ENCODE peak calls at places on chromosomes 4 and X, in six cellular contexts. One of them, this sample, is unnamed.

GRCh38 chr4:92501456-92501855 is 197.7 kb downstream of the GRID2 start:
- DNase-seq in mucosa of descending colon: no peak
- DNase-seq in heart right ventricle: no peak
- DNase-seq in caudate nucleus: no peak
- DNase-seq in NCI-H2081: no peak
- DNase-seq in OCI-M1: no peak
- DNase-seq in this sample: no peak

GRCh38 chrX:78712381-78712780 is 35.1 kb upstream of the LPAR4 start:
- DNase-seq in OCI-M1: no peak
- DNase-seq in heart right ventricle: no peak
- DNase-seq in NCI-H2081: no peak
- DNase-seq in caudate nucleus: no peak
- DNase-seq in mucosa of descending colon: no peak
- DNase-seq in this sample: no peak

GRCh38 chrX:31497086-31497485 is 425.2 kb upstream of the FTHL17 start:
- DNase-seq in caudate nucleus: no peak
- DNase-seq in OCI-M1: no peak
- DNase-seq in heart right ventricle: no peak
- DNase-seq in mucosa of descending colon: no peak
- DNase-seq in NCI-H2081: no peak
- DNase-seq in this sample: no peak

GRCh38 chrX:53080628-53081580 is 1.3 kb upstream of the TSPYL2 start:
- DNase-seq in NCI-H2081: no peak
- DNase-seq in OCI-M1: no peak
- DNase-seq in heart right ventricle: no peak
- DNase-seq in caudate nucleus: no peak
- DNase-seq in mucosa of descending colon: no peak
- DNase-seq in this sample: no peak

GRCh38 chrX:94742772-94743171 is 1068.8 kb downstream of the FAM133A start:
- DNase-seq in NCI-H2081: no peak
- DNase-seq in heart right ventricle: no peak
- DNase-seq in OCI-M1: no peak
- DNase-seq in caudate nucleus: no peak
- DNase-seq in mucosa of descending colon: no peak
- DNase-seq in this sample: no peak

GRCh38 chr4:13427599-13428325 is 56.4 kb downstream of the RAB28 start:
- DNase-seq in OCI-M1: no peak
- DNase-seq in heart right ventricle: no peak
- DNase-seq in mucosa of descending colon: no peak
- DNase-seq in caudate nucleus: no peak
- DNase-seq in NCI-H2081: peak
- DNase-seq in this sample: no peak

GRCh38 chr4:41525129-41525528 is 12.8 kb upstream of the LIMCH1 start:
- DNase-seq in OCI-M1: no peak
- DNase-seq in caudate nucleus: no peak
- DNase-seq in mucosa of descending colon: no peak
- DNase-seq in heart right ventricle: peak
- DNase-seq in NCI-H2081: no peak
- DNase-seq in this sample: no peak

GRCh38 chr4:152605641-152606304 is 69.9 kb upstream of the FBXW7 start:
- DNase-seq in heart right ventricle: peak
- DNase-seq in caudate nucleus: no peak
- DNase-seq in NCI-H2081: peak
- DNase-seq in OCI-M1: no peak
- DNase-seq in mucosa of descending colon: no peak
- DNase-seq in this sample: no peak

GRCh38 chrX:15855562-15856256 is 1.1 kb upstream of the AP1S2 start:
- DNase-seq in NCI-H2081: peak
- DNase-seq in heart right ventricle: no peak
- DNase-seq in caudate nucleus: no peak
- DNase-seq in OCI-M1: peak
- DNase-seq in mucosa of descending colon: no peak
- DNase-seq in this sample: no peak

GRCh38 chrX:153381684-153382532 is 19.2 kb downstream of the PNMA6E start:
- DNase-seq in OCI-M1: peak
- DNase-seq in mucosa of descending colon: no peak
- DNase-seq in heart right ventricle: peak
- DNase-seq in NCI-H2081: peak
- DNase-seq in caudate nucleus: no peak
- DNase-seq in this sample: no peak

GRCh38 chr4:27123769-27124124 is 263.1 kb downstream of the STIM2 start:
- DNase-seq in caudate nucleus: no peak
- DNase-seq in NCI-H2081: no peak
- DNase-seq in mucosa of descending colon: no peak
- DNase-seq in OCI-M1: no peak
- DNase-seq in heart right ventricle: no peak
- DNase-seq in this sample: no peak

This sample was measured in transverse colon.